ENCODE peak calls at places on chromosomes 2 and 18, in four cellular contexts. X is Peyer's patch, A is adrenal gland, T is colonic mucosa. L is an unnamed sample.

GRCh38 chr18:68803371-68803770 is 5.5 kb downstream of the CCDC102B start:
- DNase-seq in T (peak), X (no peak), A (peak), L (no peak)

GRCh38 chr2:193980599-193980998 is 1676.4 kb upstream of the SLC39A10 start:
- DNase-seq in X (no peak), A (no peak), T (no peak), L (no peak)

GRCh38 chr2:105919826-105920225 is 175.1 kb downstream of the NCK2 start:
- DNase-seq in T (peak), X (peak), A (no peak), L (no peak)

GRCh38 chr2:183063083-183063482 is 15.5 kb upstream of the DUSP19 start:
- DNase-seq in T (no peak), X (no peak), A (no peak), L (no peak)

GRCh38 chr18:49249523-49249922 is 210.9 kb downstream of the DYM start:
- DNase-seq in T (no peak), A (no peak), X (no peak), L (no peak)

GRCh38 chr2:241780939-241781569 is 4.4 kb downstream of the GAL3ST2 start:
- DNase-seq in X (no peak), T (no peak), A (no peak), L (no peak)

GRCh38 chr18:12703714-12704113 is 872 bp downstream of the PSMG2 start:
- DNase-seq in T (no peak), X (no peak), A (no peak), L (peak)

GRCh38 chr18:56298935-56299334 is 339.5 kb downstream of the TXNL1 start:
- DNase-seq in T (no peak), A (no peak), X (no peak), L (no peak)

GRCh38 chr18:70135604-70136003 is 69.9 kb downstream of the RTTN start:
- DNase-seq in A (no peak), T (no peak), X (no peak), L (no peak)

GRCh38 chr2:157107877-157108276 is 149.6 kb upstream of the GALNT5 start:
- DNase-seq in A (no peak), T (peak), X (no peak), L (no peak)

GRCh38 chr2:12110074-12110473 is 363.6 kb downstream of the LPIN1 start:
- DNase-seq in A (no peak), X (no peak), T (no peak), L (no peak)

GRCh38 chr2:100513650-100514049 is 43.4 kb downstream of the NMS start:
- DNase-seq in X (no peak), A (peak), T (no peak), L (no peak)

GRCh38 chr2:158561054-158561453 is 104.3 kb downstream of the PKP4 start:
- DNase-seq in X (no peak), A (no peak), T (no peak), L (no peak)

GRCh38 chr18:10400534-10400933 is 53.9 kb upstream of the APCDD1 start:
- DNase-seq in T (no peak), A (no peak), X (no peak), L (no peak)

GRCh38 chr2:134858245-134858644 is 19.8 kb downstream of the ACMSD start:
- DNase-seq in A (no peak), T (no peak), X (no peak), L (no peak)

DNA sequence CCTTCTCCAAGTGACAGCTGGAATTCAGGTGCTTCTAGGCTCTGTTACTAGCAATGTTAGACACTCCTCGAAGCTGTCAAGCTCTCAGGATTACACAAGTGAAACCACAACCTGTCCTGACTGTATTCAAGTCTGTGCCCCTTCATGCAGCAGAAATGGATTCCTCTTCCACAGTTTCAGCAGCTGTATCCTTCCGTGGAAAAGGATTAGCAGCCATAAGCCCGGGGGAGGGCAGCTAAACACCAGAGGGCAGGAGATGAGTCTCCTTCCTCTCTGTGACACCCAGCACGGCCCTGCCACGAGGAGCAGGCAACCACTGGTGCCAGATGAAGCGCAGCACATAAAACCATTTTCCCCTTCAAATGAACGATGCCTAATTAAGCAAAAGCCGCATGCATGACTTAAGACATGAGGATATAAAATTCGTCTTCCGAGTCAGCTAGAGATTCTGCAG is 1.2 kb downstream of the ST3GAL5 start:
- DNase-seq in X (peak), T (peak), A (peak), L (no peak)
- TF ChIP-seq CTCF in X (no peak), T (no peak), A (no peak), L (peak)

GRCh38 chr2:18741888-18742287 is 152.5 kb upstream of the NT5C1B start:
- DNase-seq in A (no peak), X (no peak), T (no peak), L (peak)

GRCh38 chr2:18745431-18746272 is 156.3 kb upstream of the NT5C1B start:
- DNase-seq in T (no peak), X (no peak), A (no peak), L (no peak)

GRCh38 chr2:18740428-18740827 is 151.1 kb upstream of the NT5C1B start:
- DNase-seq in X (no peak), A (no peak), T (no peak), L (no peak)

GRCh38 chr2:18742382-18742781 is 153.0 kb upstream of the NT5C1B start:
- DNase-seq in X (no peak), T (no peak), A (no peak), L (no peak)
- TF ChIP-seq CTCF in X (no peak), T (no peak), A (no peak), L (peak)

GRCh38 chr2:180141600-180141999 is 134.5 kb upstream of the CWC22 start:
- DNase-seq in X (no peak), A (no peak), T (no peak), L (no peak)
- TF ChIP-seq CTCF in X (no peak), A (no peak), T (no peak), L (no peak)

DNA sequence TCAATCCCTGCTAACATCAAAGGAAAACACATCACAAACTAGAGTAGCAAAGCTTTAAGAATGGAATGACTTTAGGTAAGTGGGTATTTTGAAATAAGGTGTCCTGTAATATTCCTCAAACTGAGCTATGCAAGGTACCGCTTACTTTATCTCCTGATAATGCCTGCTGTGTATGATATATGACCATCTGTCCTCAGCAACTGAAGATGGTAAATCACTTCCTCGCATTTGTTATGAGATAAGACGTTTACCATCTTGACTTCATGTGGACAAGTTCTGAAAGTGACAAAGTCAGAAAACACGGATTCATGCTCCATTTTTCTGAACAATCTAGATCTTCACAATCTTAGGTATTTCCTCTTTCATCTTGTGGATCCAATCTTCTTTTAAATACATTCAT is 49.3 kb upstream of the PTPRM start:
- DNase-seq in A (no peak), T (no peak), X (no peak), L (no peak)
- TF ChIP-seq CTCF in A (no peak), T (no peak), X (no peak), L (no peak)